ENCODE peak calls at places on chromosomes 12 and 14, in seven cellular contexts. One of them, this sample, is unnamed.

GRCh38 chr12:131710464-131711457 is at the start of gene SFSWAP:
- DNase-seq in NCI-H2029: peak
- DNase-seq in AML-193: peak
- DNase-seq in cerebellum: peak
- DNase-seq in neural crest cell: peak
- DNase-seq in left ventricle myocardium inferior: peak
- DNase-seq in stimulated activated CD8-positive, alpha-beta memory T cell treated with anti-CD3 and anti-CD28 coated beads, Interleukin-7, amount 100 ng/mL, for 1 hour: peak
- DNase-seq in this sample: peak

GRCh38 chr12:108518716-108519496 is 3.8 kb downstream of the FICD start:
- DNase-seq in NCI-H2029: no peak
- DNase-seq in AML-193: no peak
- DNase-seq in cerebellum: no peak
- DNase-seq in neural crest cell: no peak
- DNase-seq in left ventricle myocardium inferior: no peak
- DNase-seq in stimulated activated CD8-positive, alpha-beta memory T cell treated with anti-CD3 and anti-CD28 coated beads, Interleukin-7, amount 100 ng/mL, for 1 hour: no peak
- DNase-seq in this sample: no peak

GRCh38 chr14:23379331-23380196 is 2.7 kb downstream of the CMTM5 start:
- DNase-seq in NCI-H2029: peak
- DNase-seq in AML-193: peak
- DNase-seq in cerebellum: peak
- DNase-seq in neural crest cell: peak
- DNase-seq in left ventricle myocardium inferior: peak
- DNase-seq in stimulated activated CD8-positive, alpha-beta memory T cell treated with anti-CD3 and anti-CD28 coated beads, Interleukin-7, amount 100 ng/mL, for 1 hour: peak
- DNase-seq in this sample: peak

GRCh38 chr14:92473261-92473946 is 40.2 kb upstream of the RIN3 start:
- DNase-seq in NCI-H2029: no peak
- DNase-seq in AML-193: no peak
- DNase-seq in cerebellum: no peak
- DNase-seq in neural crest cell: no peak
- DNase-seq in left ventricle myocardium inferior: peak
- DNase-seq in stimulated activated CD8-positive, alpha-beta memory T cell treated with anti-CD3 and anti-CD28 coated beads, Interleukin-7, amount 100 ng/mL, for 1 hour: no peak
- DNase-seq in this sample: no peak

GRCh38 chr12:87518508-87518907 is 510.7 kb downstream of the C12orf50 start:
- DNase-seq in NCI-H2029: no peak
- DNase-seq in AML-193: no peak
- DNase-seq in cerebellum: no peak
- DNase-seq in neural crest cell: no peak
- DNase-seq in left ventricle myocardium inferior: no peak
- DNase-seq in stimulated activated CD8-positive, alpha-beta memory T cell treated with anti-CD3 and anti-CD28 coated beads, Interleukin-7, amount 100 ng/mL, for 1 hour: no peak
- DNase-seq in this sample: no peak

GRCh38 chr12:47811581-47812484 is 7.9 kb downstream of the HDAC7 start:
- DNase-seq in NCI-H2029: no peak
- DNase-seq in AML-193: no peak
- DNase-seq in cerebellum: no peak
- DNase-seq in neural crest cell: no peak
- DNase-seq in left ventricle myocardium inferior: peak
- DNase-seq in stimulated activated CD8-positive, alpha-beta memory T cell treated with anti-CD3 and anti-CD28 coated beads, Interleukin-7, amount 100 ng/mL, for 1 hour: no peak
- DNase-seq in this sample: no peak

GRCh38 chr14:65302571-65303184 is 109.9 kb upstream of the FUT8 start:
- DNase-seq in NCI-H2029: peak
- DNase-seq in AML-193: no peak
- DNase-seq in cerebellum: no peak
- DNase-seq in neural crest cell: no peak
- DNase-seq in left ventricle myocardium inferior: no peak
- DNase-seq in stimulated activated CD8-positive, alpha-beta memory T cell treated with anti-CD3 and anti-CD28 coated beads, Interleukin-7, amount 100 ng/mL, for 1 hour: no peak
- DNase-seq in this sample: peak

GRCh38 chr12:120086801-120087621 is 29.5 kb downstream of the RAB35 start:
- DNase-seq in NCI-H2029: peak
- DNase-seq in AML-193: peak
- DNase-seq in cerebellum: peak
- DNase-seq in neural crest cell: peak
- DNase-seq in left ventricle myocardium inferior: peak
- DNase-seq in stimulated activated CD8-positive, alpha-beta memory T cell treated with anti-CD3 and anti-CD28 coated beads, Interleukin-7, amount 100 ng/mL, for 1 hour: peak
- DNase-seq in this sample: peak